ENCODE peak calls at places on chromosome 16, in nine cellular contexts. U is NCI-H1417; L is T-helper 1 cell; Z is CD4-positive, alpha-beta T cell; C is WERI-Rb-1; K is DMS 273 treated with DMSO at 0.1 percent for 48 hours; R is AG20443; G is HFF-Myc; E is stimulated activated CD8-positive, alpha-beta memory T cell treated with anti-CD3 and anti-CD28 coated beads, Interleukin-15, amount 100 ng/mL, for 24 hours. D is an unnamed sample.
A peak's percentile ranks its signal among the peaks of the same experiment; 100 is the strongest.

GRCh38 chr16:89264800-89265550 is 47.5 kb downstream of the ZNF778 start:
- DNase-seq in Z (no peak), K (no peak), E (no peak), U (no peak), L (no peak), G (no peak), R (no peak), C (no peak), D (no peak)

GRCh38 chr16:69283851-69284250 is 27.3 kb upstream of the VPS4A start:
- DNase-seq in U (no peak), C (no peak), K (no peak), R (no peak), E (no peak), L (no peak), Z (no peak), G (no peak), D (no peak)

GRCh38 chr16:1315081-1316032 is 5.9 kb downstream of the UBE2I start:
- DNase-seq in C (no peak), E (no peak), U (no peak), G (no peak), K (no peak), L (no peak), R (no peak), Z (no peak), D (no peak)

GRCh38 chr16:22638393-22639206 is 127.9 kb downstream of the NPIPB5 start:
- DNase-seq in R (peak; percentile 76), G (peak; percentile 57), U (no peak), Z (no peak), E (no peak), K (no peak), C (no peak), L (no peak), D (no peak)

GRCh38 chr16:29011112-29011511 is 26.3 kb downstream of the LAT start:
- DNase-seq in U (no peak), L (no peak), Z (no peak), K (no peak), C (peak; percentile 62), E (no peak), G (no peak), R (no peak), D (no peak)

GRCh38 chr16:31451681-31452351 is 7.5 kb upstream of the ARMC5 start:
- DNase-seq in U (peak; percentile 52), C (peak; percentile 95), E (no peak), G (no peak), K (peak; percentile 68), L (no peak), R (peak; percentile 78), Z (no peak), D (peak; percentile 81)

GRCh38 chr16:67109407-67110135 is at the start of gene PHAF1:
- DNase-seq in Z (peak; percentile 95), L (peak; percentile 94), U (peak; percentile 93), G (peak; percentile 60), K (peak; percentile 77), E (peak; percentile 97), R (peak; percentile 100), C (peak; percentile 95), D (peak; percentile 100)

GRCh38 chr16:21650517-21650916 is 1.9 kb downstream of the IGSF6 start:
- DNase-seq in L (no peak), U (no peak), E (no peak), Z (no peak), R (no peak), C (no peak), K (no peak), G (no peak), D (no peak)

GRCh38 chr16:85856585-85856984 is 42.4 kb upstream of the IRF8 start:
- DNase-seq in C (no peak), U (no peak), R (no peak), K (no peak), G (no peak), Z (no peak), L (no peak), E (no peak), D (no peak)

GRCh38 chr16:71344315-71344905 is 14.1 kb upstream of the CALB2 start:
- DNase-seq in L (no peak), E (no peak), R (no peak), G (no peak), Z (no peak), K (no peak), C (no peak), U (peak; percentile 55), D (no peak)

D was measured in AG08396.